ENCODE peak calls at places on chromosomes 1 and 21, in four cellular contexts. One of them, this sample, is unnamed.
A peak's percentile ranks its signal among the peaks of the same experiment; 100 is the strongest.

GRCh38 chr1:54016343-54017282 is 1.4 kb downstream of the LDLRAD1 start:
- DNase-seq in mesendoderm: peak; percentile 87
- DNase-seq in H1: peak; percentile 41
- DNase-seq in trophoblast cell: peak; percentile 94
- DNase-seq in this sample: no peak

GRCh38 chr1:178501705-178502329 is 5.1 kb upstream of the CLEC20A start:
- DNase-seq in H1: peak; percentile 96
- DNase-seq in trophoblast cell: peak; percentile 83
- DNase-seq in mesendoderm: peak; percentile 82
- DNase-seq in this sample: peak; percentile 87

GRCh38 chr1:232249335-232249734 is 380.6 kb downstream of the SIPA1L2 start:
- DNase-seq in mesendoderm: no peak
- DNase-seq in trophoblast cell: no peak
- DNase-seq in H1: no peak
- DNase-seq in this sample: no peak

GRCh38 chr1:219119839-219120238 is 53.8 kb upstream of the LYPLAL1 start:
- DNase-seq in H1: no peak
- DNase-seq in mesendoderm: no peak
- DNase-seq in trophoblast cell: no peak
- DNase-seq in this sample: no peak

GRCh38 chr1:110235839-110236682 is 25.9 kb downstream of the KCNC4 start:
- DNase-seq in H1: no peak
- DNase-seq in trophoblast cell: peak; percentile 83
- DNase-seq in mesendoderm: peak; percentile 28
- DNase-seq in this sample: no peak

GRCh38 chr1:38138498-38139233 is 92.1 kb upstream of the POU3F1 start:
- DNase-seq in mesendoderm: peak; percentile 67
- DNase-seq in trophoblast cell: peak; percentile 1
- DNase-seq in H1: no peak
- DNase-seq in this sample: no peak

GRCh38 chr1:203628185-203628996 is 1.8 kb downstream of the ATP2B4 start:
- DNase-seq in mesendoderm: peak; percentile 98
- DNase-seq in trophoblast cell: peak; percentile 45
- DNase-seq in H1: peak; percentile 80
- DNase-seq in this sample: peak; percentile 94

GRCh38 chr1:12271033-12271432 is 41.2 kb downstream of the VPS13D start:
- DNase-seq in H1: no peak
- DNase-seq in trophoblast cell: no peak
- DNase-seq in mesendoderm: no peak
- DNase-seq in this sample: no peak

GRCh38 chr1:95957748-95958147 is 723.7 kb downstream of the RWDD3 start:
- DNase-seq in H1: no peak
- DNase-seq in trophoblast cell: peak; percentile 59
- DNase-seq in mesendoderm: peak; percentile 35
- DNase-seq in this sample: no peak

GRCh38 chr21:34202553-34203332 is 129.4 kb downstream of the MRPS6 start:
- DNase-seq in trophoblast cell: peak; percentile 59
- DNase-seq in mesendoderm: peak; percentile 92
- DNase-seq in H1: peak; percentile 76
- DNase-seq in this sample: peak; percentile 68

GRCh38 chr1:48644950-48645605 is 131.6 kb downstream of the BEND5 start:
- DNase-seq in mesendoderm: peak; percentile 14
- DNase-seq in trophoblast cell: no peak
- DNase-seq in H1: no peak
- DNase-seq in this sample: no peak

GRCh38 chr1:6614019-6614952 is 755 bp downstream of the PHF13 start:
- DNase-seq in mesendoderm: peak; percentile 46
- DNase-seq in trophoblast cell: peak; percentile 42
- DNase-seq in H1: peak; percentile 65
- DNase-seq in this sample: no peak

GRCh38 chr1:246317723-246318359 is 189.2 kb downstream of the SMYD3 start:
- DNase-seq in trophoblast cell: no peak
- DNase-seq in mesendoderm: no peak
- DNase-seq in H1: no peak
- DNase-seq in this sample: no peak

GRCh38 chr1:21268281-21269239 is 21.7 kb downstream of the ECE1 start:
- DNase-seq in H1: no peak
- DNase-seq in mesendoderm: no peak
- DNase-seq in trophoblast cell: no peak
- DNase-seq in this sample: no peak

GRCh38 chr1:184052194-184052559 is 647 bp downstream of the TSEN15 start:
- DNase-seq in mesendoderm: no peak
- DNase-seq in H1: no peak
- DNase-seq in trophoblast cell: no peak
- DNase-seq in this sample: no peak

GRCh38 chr1:910881-911721 is 12.6 kb upstream of the SAMD11 start:
- DNase-seq in mesendoderm: no peak
- DNase-seq in H1: no peak
- DNase-seq in trophoblast cell: peak; percentile 32
- DNase-seq in this sample: no peak

GRCh38 chr1:215156232-215156631 is 73.7 kb downstream of the KCNK2 start:
- DNase-seq in mesendoderm: no peak
- DNase-seq in H1: no peak
- DNase-seq in trophoblast cell: no peak
- DNase-seq in this sample: no peak

GRCh38 chr1:172906778-172907592 is 143.8 kb downstream of the TNFSF18 start:
- DNase-seq in H1: no peak
- DNase-seq in mesendoderm: peak; percentile 68
- DNase-seq in trophoblast cell: no peak
- DNase-seq in this sample: no peak

GRCh38 chr1:167683226-167683625 is 38.6 kb upstream of the MPZL1 start:
- DNase-seq in H1: no peak
- DNase-seq in mesendoderm: no peak
- DNase-seq in trophoblast cell: no peak
- DNase-seq in this sample: no peak

GRCh38 chr1:108000620-108001105 is 35.7 kb upstream of the VAV3 start:
- DNase-seq in mesendoderm: no peak
- DNase-seq in trophoblast cell: no peak
- DNase-seq in H1: no peak
- DNase-seq in this sample: no peak

GRCh38 chr1:155070721-155071556 is 7.4 kb downstream of the EFNA4 start:
- DNase-seq in H1: peak; percentile 85
- DNase-seq in mesendoderm: peak; percentile 94
- DNase-seq in trophoblast cell: peak; percentile 66
- DNase-seq in this sample: peak; percentile 94

GRCh38 chr1:198848649-198849048 is 209.8 kb downstream of the PTPRC start:
- DNase-seq in trophoblast cell: no peak
- DNase-seq in mesendoderm: no peak
- DNase-seq in H1: no peak
- DNase-seq in this sample: no peak

GRCh38 chr1:178057863-178058576 is 35.9 kb upstream of the RASAL2 start:
- DNase-seq in H1: no peak
- DNase-seq in trophoblast cell: peak; percentile 65
- DNase-seq in mesendoderm: peak; percentile 66
- DNase-seq in this sample: peak; percentile 29

GRCh38 chr1:176626572-176627061 is 163.6 kb downstream of the PAPPA2 start:
- DNase-seq in H1: no peak
- DNase-seq in trophoblast cell: no peak
- DNase-seq in mesendoderm: no peak
- DNase-seq in this sample: no peak

GRCh38 chr1:24694380-24694843 is 50.8 kb upstream of the CLIC4 start:
- DNase-seq in H1: no peak
- DNase-seq in trophoblast cell: peak; percentile 63
- DNase-seq in mesendoderm: no peak
- DNase-seq in this sample: no peak

GRCh38 chr1:94622757-94623156 is 81.2 kb upstream of the F3 start:
- DNase-seq in H1: no peak
- DNase-seq in trophoblast cell: peak; percentile 87
- DNase-seq in mesendoderm: peak; percentile 68
- DNase-seq in this sample: no peak

GRCh38 chr1:11337536-11338350 is 64.7 kb downstream of the UBIAD1 start:
- DNase-seq in H1: peak; percentile 89
- DNase-seq in mesendoderm: peak; percentile 61
- DNase-seq in trophoblast cell: peak; percentile 55
- DNase-seq in this sample: peak; percentile 80

DNA sequence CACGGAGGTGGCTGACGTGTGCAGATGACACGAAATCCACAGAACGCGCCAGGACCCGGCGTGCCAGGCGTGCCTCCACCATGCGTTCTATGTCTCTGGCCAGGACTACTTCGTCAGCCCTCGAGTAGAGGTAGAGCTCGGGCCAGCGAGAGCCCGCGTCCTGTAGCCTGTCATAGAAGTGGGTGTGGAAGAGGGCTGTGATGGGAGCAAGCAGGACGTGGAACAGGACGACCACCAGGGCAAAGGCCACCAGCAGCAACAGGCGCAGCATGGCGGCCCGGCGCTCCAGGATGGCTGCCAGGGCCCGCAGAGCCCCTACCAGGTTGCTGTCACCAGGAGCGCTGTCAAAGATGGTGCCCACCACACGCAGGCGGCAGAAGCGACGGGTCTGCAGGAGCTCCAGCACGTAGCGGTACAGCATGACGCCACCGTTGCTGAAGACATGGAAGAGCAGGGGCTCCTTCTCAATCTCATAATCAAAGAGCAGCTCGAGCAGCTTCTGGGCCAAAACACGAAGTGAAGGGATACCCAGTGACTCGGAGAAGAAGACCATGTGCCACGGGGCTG is 19.6 kb downstream of the TMEM53 start:
- DNase-seq in trophoblast cell: peak; percentile 30
- DNase-seq in H1: no peak
- DNase-seq in mesendoderm: no peak
- DNase-seq in this sample: no peak
- H3K23ac ChIP-seq in trophoblast cell: no peak overlapping the region
- H3K23ac ChIP-seq in H1: no peak overlapping the region
- H3K23ac ChIP-seq in mesendoderm: no peak overlapping the region
- H3K23ac ChIP-seq in this sample: no peak overlapping the region

GRCh38 chr1:235113183-235113917 is 15.3 kb downstream of the TOMM20 start:
- DNase-seq in trophoblast cell: peak; percentile 62
- DNase-seq in H1: peak; percentile 27
- DNase-seq in mesendoderm: no peak
- DNase-seq in this sample: no peak
- H3K79me2 ChIP-seq in trophoblast cell: peaks cover 2% of the 10 kb centered on the region
- H3K79me2 ChIP-seq in H1: no peaks in the 10 kb centered on the region
- H3K79me2 ChIP-seq in mesendoderm: peaks cover 16% of the 10 kb centered on the region
- H3K79me2 ChIP-seq in this sample: peaks cover 4% of the 10 kb centered on the region

GRCh38 chr21:46122241-46122671 is 24.3 kb downstream of the COL6A2 start:
- DNase-seq in mesendoderm: no peak
- DNase-seq in H1: no peak
- DNase-seq in trophoblast cell: no peak
- DNase-seq in this sample: no peak
- H3K23ac ChIP-seq in mesendoderm: no peak overlapping the region
- H3K23ac ChIP-seq in H1: no peak overlapping the region
- H3K23ac ChIP-seq in trophoblast cell: no peak overlapping the region
- H3K23ac ChIP-seq in this sample: no peak overlapping the region

DNA sequence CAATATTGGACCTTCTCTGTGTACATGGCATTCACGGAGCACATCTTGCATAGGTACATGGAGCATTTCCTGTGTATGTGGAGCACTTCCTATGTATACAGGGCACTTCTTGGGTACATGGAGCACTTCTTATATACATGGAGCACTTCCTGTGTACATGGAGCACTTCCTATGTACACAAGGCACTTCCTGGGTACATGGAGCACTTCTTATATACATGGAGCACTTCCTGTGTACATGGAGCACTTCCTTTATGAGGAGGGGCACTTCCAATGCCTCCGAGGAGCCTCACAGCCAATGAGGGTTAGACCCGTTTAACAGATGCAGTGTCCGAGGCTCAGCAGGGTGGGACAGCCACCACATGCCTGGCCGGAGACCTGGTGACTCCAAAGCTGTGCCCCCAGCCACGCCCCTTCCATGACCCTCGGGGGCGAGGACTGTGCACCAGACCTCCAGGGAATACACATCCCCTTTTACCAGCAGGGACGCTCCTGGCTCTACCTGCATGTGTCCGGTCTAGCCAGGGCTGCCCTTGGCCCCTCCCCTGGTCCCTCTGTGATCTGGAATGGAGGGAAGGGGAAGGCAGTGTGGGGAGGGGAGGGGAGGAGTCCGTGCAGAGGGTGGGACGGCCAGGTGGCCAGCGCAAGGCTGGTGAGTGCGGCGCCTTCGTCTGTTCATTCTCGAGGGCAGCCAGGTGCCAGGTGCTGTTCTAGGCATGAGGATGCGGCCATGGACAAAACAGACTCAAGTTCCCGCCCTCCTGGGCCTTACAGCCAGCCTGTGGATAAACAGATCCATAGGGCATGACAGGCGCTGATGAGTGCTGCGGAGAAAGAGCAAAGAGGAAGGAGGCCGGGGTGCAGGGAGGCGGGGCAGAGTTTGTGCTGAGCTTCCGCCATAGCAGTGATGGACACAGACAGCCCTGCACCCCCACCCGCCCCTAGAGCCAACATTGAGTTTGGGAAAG is 195.0 kb upstream of the TMEM51 start:
- DNase-seq in trophoblast cell: no peak
- DNase-seq in H1: no peak
- DNase-seq in mesendoderm: no peak
- DNase-seq in this sample: no peak
- H3K79me2 ChIP-seq in trophoblast cell: no peaks in the 10 kb centered on the region
- H3K79me2 ChIP-seq in H1: no peaks in the 10 kb centered on the region
- H3K79me2 ChIP-seq in mesendoderm: no peaks in the 10 kb centered on the region
- H3K79me2 ChIP-seq in this sample: no peaks in the 10 kb centered on the region